ENCODE peak calls at places on chromosomes 2 and 18, in six cellular contexts. J, X, C, S, O and H are unnamed samples. For H3K4me1, the result is how much of the 10 kb centered on the place peaks cover.

GRCh38 chr2:199431748-199432213 is 26.0 kb downstream of the SATB2 start:
- DNase-seq in J (no peak), X (no peak), C (no peak), S (no peak), O (no peak), H (no peak)

GRCh38 chr2:112714331-112714730 is 6.5 kb upstream of the NT5DC4 start:
- DNase-seq in J (no peak), X (no peak), C (no peak), S (no peak), O (no peak), H (no peak)

GRCh38 chr2:56077352-56077915 is 106.4 kb upstream of the CCDC85A start:
- DNase-seq in J (no peak), X (no peak), C (no peak), S (peak), O (no peak), H (no peak)

GRCh38 chr2:62137431-62137830 is 58.5 kb upstream of the B3GNT2 start:
- DNase-seq in J (no peak), X (no peak), C (no peak), S (no peak), O (no peak), H (no peak)

GRCh38 chr2:202158796-202159195 is 79.6 kb downstream of the SUMO1 start:
- DNase-seq in J (no peak), X (no peak), C (no peak), S (no peak), O (no peak), H (no peak)

GRCh38 chr2:124024491-124025348 is at the start of gene CNTNAP5:
- DNase-seq in J (no peak), X (no peak), C (no peak), S (peak), O (peak), H (peak)

GRCh38 chr2:121248766-121249343 is 36.1 kb downstream of the TFCP2L1 start:
- DNase-seq in J (no peak), X (no peak), C (no peak), S (no peak), O (no peak), H (no peak)

GRCh38 chr2:62662548-62662947 is 43.0 kb upstream of the EHBP1 start:
- DNase-seq in J (peak), X (peak), C (no peak), S (no peak), O (no peak), H (no peak)

GRCh38 chr2:178449700-178450573 is 1.0 kb downstream of the PRKRA start:
- DNase-seq in J (no peak), X (no peak), C (no peak), S (peak), O (no peak), H (peak)

GRCh38 chr2:51718881-51719280 is 686.9 kb upstream of the NRXN1 start:
- DNase-seq in J (no peak), X (no peak), C (no peak), S (no peak), O (no peak), H (no peak)

GRCh38 chr2:232539298-232540231 is at the start of gene CHRNG:
- DNase-seq in J (no peak), X (no peak), C (peak), S (no peak), O (no peak), H (no peak)

GRCh38 chr2:64995041-64995440 is 5.8 kb downstream of the SLC1A4 start:
- DNase-seq in J (no peak), X (no peak), C (no peak), S (no peak), O (no peak), H (no peak)

GRCh38 chr2:240832816-240833497 is 12.9 kb upstream of the KIF1A start:
- DNase-seq in J (peak), X (no peak), C (peak), S (no peak), O (no peak), H (no peak)

GRCh38 chr2:10424916-10425505 is 23.1 kb downstream of the ODC1 start:
- DNase-seq in J (no peak), X (no peak), C (no peak), S (no peak), O (no peak), H (no peak)

GRCh38 chr18:62729487-62730386 is 14.4 kb downstream of the PHLPP1 start:
- DNase-seq in J (no peak), X (no peak), C (no peak), S (no peak), O (no peak), H (no peak)

GRCh38 chr2:233799087-233799665 is 21.0 kb downstream of the MROH2A start:
- DNase-seq in J (no peak), X (no peak), C (no peak), S (no peak), O (no peak), H (no peak)

GRCh38 chr2:121297217-121297830 is 12.3 kb upstream of the TFCP2L1 start:
- DNase-seq in J (no peak), X (no peak), C (no peak), S (peak), O (no peak), H (peak)

GRCh38 chr18:79680100-79680879 is 687 bp downstream of the CTDP1 start:
- DNase-seq in J (no peak), X (no peak), C (no peak), S (peak), O (no peak), H (peak)

GRCh38 chr2:20578895-20579825 is 71.7 kb downstream of the HS1BP3 start:
- DNase-seq in J (peak), X (peak), C (peak), S (peak), O (peak), H (peak)

GRCh38 chr2:226115102-226115831 is 684.4 kb downstream of the IRS1 start:
- DNase-seq in J (no peak), X (no peak), C (no peak), S (no peak), O (no peak), H (no peak)

GRCh38 chr2:128413718-128414341 is 95.2 kb upstream of the HS6ST1 start:
- DNase-seq in J (no peak), X (no peak), C (no peak), S (no peak), O (no peak), H (no peak)

GRCh38 chr2:200708951-200709350 is 102.8 kb upstream of the BZW1 start:
- DNase-seq in J (no peak), X (no peak), C (no peak), S (no peak), O (no peak), H (no peak)

GRCh38 chr2:131556998-131557397 is 29.3 kb downstream of the CCDC74A start:
- DNase-seq in J (no peak), X (no peak), C (no peak), S (no peak), O (no peak), H (no peak)

GRCh38 chr2:157747695-157748370 is 119.2 kb upstream of the ACVR1C start:
- DNase-seq in J (no peak), X (peak), C (no peak), S (no peak), O (no peak), H (no peak)

GRCh38 chr2:237872178-237872887 is 12.9 kb downstream of the RAMP1 start:
- DNase-seq in J (no peak), X (no peak), C (peak), S (no peak), O (no peak), H (no peak)

GRCh38 chr2:235670974-235671787 is 177.3 kb downstream of the AGAP1 start:
- DNase-seq in J (no peak), X (no peak), C (no peak), S (no peak), O (no peak), H (no peak)

GRCh38 chr2:190847504-190848201 is 33.0 kb upstream of the GLS start:
- DNase-seq in J (no peak), X (no peak), C (no peak), S (no peak), O (no peak), H (no peak)

GRCh38 chr2:179237209-179237946 is 27.3 kb downstream of the SESTD1 start:
- DNase-seq in J (no peak), X (no peak), C (no peak), S (no peak), O (no peak), H (no peak)

GRCh38 chr18:69785466-69785865 is 162.2 kb downstream of the CD226 start:
- DNase-seq in J (no peak), X (no peak), C (no peak), S (no peak), O (no peak), H (no peak)

GRCh38 chr18:26425148-26425531 is 123.2 kb downstream of the KCTD1 start:
- DNase-seq in J (no peak), X (no peak), C (no peak), S (no peak), O (no peak), H (no peak)

GRCh38 chr18:59691046-59691395 is 6.2 kb downstream of the CCBE1 start:
- DNase-seq in J (no peak), X (no peak), C (no peak), S (no peak), O (no peak), H (no peak)

GRCh38 chr2:70930371-70931329 is 5.0 kb upstream of the ATP6V1B1 start:
- DNase-seq in J (no peak), X (no peak), C (no peak), S (no peak), O (no peak), H (no peak)

GRCh38 chr2:66173635-66174034 is 261.3 kb upstream of the MEIS1 start:
- DNase-seq in J (no peak), X (no peak), C (no peak), S (no peak), O (no peak), H (no peak)

GRCh38 chr2:32357545-32358482 is 991 bp downstream of the BIRC6 start:
- DNase-seq in J (peak), X (no peak), C (peak), S (peak), O (peak), H (peak)

GRCh38 chr18:54775686-54776085 is 52.6 kb upstream of the RAB27B start:
- DNase-seq in J (no peak), X (no peak), C (no peak), S (no peak), O (no peak), H (no peak)

GRCh38 chr18:22109535-22109934 is 59.9 kb upstream of the GATA6 start:
- DNase-seq in J (no peak), X (no peak), C (no peak), S (no peak), O (no peak), H (no peak)

GRCh38 chr2:176652300-176653182 is 383.3 kb downstream of the MTX2 start:
- DNase-seq in J (no peak), X (no peak), C (no peak), S (no peak), O (no peak), H (no peak)

GRCh38 chr2:34102359-34102758 is 503.3 kb upstream of the FAM98A start:
- DNase-seq in J (no peak), X (no peak), C (no peak), S (no peak), O (no peak), H (no peak)

DNA sequence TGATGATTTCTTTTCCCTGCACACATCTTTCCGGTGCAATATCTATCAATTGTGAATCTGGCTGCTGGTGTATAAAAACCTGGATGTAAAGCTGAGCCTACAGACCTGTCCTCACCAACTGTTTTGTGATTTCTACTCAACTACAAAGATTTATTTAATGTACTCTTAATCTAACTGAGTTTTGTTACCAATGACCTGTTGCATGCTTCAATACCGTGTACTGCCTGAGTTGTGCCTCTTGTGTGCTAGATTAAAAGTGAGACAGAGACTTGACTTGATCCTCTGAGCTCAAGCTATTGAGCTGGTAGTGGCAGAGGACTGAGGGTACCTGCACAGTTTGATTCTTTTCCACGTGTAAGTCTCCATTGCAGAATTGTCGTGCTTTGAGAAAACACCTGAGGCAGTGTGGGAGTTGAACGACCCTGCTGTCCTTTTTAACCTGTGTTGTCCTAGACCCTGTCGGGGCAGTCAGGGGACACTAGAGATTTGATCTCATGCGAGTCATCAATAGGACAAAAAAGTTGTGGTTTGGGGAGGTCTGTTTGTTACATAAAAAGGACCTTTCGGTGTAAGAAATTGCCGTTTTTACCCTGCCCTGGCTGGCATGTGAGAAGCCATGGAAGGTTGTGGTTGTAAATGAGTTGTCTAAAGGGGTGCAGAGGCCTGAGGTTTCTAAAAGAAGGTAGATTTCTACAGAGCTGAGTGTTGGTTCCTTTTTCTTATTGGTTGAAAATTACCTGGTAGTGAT is 231.3 kb downstream of the ALPK2 start:
- DNase-seq in J (no peak), X (no peak), C (no peak), S (no peak), O (no peak), H (no peak)
- H3K4me1 ChIP-seq in J (under half), X (under half), C (under half), S (under half), O (under half), H (under half)

DNA sequence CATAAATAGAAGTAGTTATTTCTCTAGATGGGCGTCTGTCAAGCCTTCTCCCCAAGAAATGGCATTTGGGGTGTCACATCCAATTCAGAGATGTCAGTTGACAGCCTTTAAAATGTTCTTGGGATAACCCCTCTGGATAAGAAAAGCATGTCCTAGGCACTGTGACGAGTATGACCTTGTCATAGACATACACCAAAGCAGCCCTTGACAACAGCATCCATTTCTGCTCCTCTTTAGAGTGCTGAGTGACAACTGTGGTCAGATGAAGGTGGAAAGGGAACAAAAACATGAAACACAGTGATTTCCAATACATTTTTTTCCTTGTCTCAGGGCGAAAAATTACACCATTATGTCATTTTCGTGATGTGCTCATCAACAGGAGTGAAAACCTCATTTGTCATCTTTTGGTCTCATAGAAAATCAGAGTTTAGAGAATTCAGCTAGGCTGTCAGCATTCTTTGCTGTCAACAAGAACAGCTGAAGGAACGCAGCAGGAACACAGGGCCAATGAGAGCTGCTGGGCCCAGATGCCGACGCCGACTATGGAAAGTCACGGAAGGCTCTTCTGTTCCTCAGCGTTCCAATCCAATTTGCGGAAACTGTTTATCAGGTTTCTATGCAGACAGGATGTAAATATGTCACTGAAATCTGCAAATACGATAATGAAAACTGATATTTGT is 193.2 kb downstream of the ICOS start:
- DNase-seq in J (no peak), X (no peak), C (no peak), S (no peak), O (peak), H (no peak)
- TF ChIP-seq POLR2A in J (no peak), X (no peak), C (no peak), S (no peak), O (no peak), H (no peak)

GRCh38 chr2:9311488-9311887 is 104.9 kb downstream of the ASAP2 start:
- DNase-seq in J (peak), X (no peak), C (no peak), S (no peak), O (peak), H (peak)
- H3K4me1 ChIP-seq in J (under half), X (under half), C (under half), S (under half), O (under half), H (under half)

DNA sequence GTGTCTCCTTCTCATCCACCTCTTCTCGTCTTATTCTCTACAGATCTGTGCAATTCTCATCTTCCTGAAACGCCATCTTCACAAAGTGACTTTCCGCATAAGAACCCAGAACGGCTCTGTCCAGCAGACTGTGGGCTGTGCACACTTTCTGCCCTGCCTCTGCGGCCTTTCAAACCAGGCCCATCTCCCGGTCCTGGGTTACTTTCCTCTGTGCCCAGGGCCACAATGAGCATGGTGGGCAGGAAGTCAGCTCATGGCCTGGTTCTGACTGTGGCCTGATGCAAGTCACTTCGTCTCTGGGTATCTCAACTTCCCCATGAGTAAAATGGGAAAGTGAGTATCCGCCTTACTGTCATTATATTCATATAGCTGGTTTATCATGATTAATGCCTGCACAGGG is 71.7 kb upstream of the TMEM200C start:
- DNase-seq in J (no peak), X (no peak), C (no peak), S (no peak), O (no peak), H (no peak)
- TF ChIP-seq POLR2A in J (no peak), X (no peak), C (no peak), S (no peak), O (no peak), H (no peak)

DNA sequence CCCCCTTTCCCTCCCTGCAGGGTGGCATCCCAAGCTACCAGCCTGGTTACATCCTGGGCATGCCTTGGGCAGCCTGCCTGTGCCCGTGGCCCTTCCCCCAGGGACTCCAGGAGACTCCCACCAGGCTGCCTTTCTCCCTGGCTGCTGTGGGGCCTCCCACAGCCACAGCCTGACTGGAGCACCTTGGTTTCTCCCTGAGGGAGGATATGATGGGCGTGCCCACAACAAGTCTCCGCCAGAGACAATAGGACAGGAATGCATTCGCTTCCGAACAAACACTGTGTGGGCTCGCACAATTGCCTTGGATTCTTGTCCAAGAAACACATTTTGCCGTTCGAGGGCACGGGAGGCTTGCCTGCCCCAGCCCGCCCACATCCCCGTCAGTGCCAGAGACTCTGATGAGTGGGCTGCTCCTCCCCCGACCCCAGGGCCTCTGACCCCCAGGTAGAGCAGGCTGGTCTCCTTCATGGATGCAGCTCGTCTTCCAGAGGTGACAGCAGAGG is 102.1 kb downstream of the SMAD7 start:
- DNase-seq in J (no peak), X (no peak), C (no peak), S (no peak), O (peak), H (no peak)
- H3K4me1 ChIP-seq in J (under half), X (under half), C (under half), S (under half), O (half or more), H (under half)

GRCh38 chr2:72116081-72116533 is 31.6 kb downstream of the CYP26B1 start:
- DNase-seq in J (no peak), X (no peak), C (no peak), S (no peak), O (no peak), H (no peak)

GRCh38 chr2:72118951-72119350 is 28.7 kb downstream of the CYP26B1 start:
- DNase-seq in J (no peak), X (no peak), C (no peak), S (no peak), O (no peak), H (no peak)

GRCh38 chr2:72118386-72118785 is 29.3 kb downstream of the CYP26B1 start:
- DNase-seq in J (no peak), X (no peak), C (no peak), S (no peak), O (no peak), H (no peak)

GRCh38 chr2:72117029-72117428 is 30.6 kb downstream of the CYP26B1 start:
- DNase-seq in J (no peak), X (no peak), C (no peak), S (no peak), O (no peak), H (no peak)

DNA sequence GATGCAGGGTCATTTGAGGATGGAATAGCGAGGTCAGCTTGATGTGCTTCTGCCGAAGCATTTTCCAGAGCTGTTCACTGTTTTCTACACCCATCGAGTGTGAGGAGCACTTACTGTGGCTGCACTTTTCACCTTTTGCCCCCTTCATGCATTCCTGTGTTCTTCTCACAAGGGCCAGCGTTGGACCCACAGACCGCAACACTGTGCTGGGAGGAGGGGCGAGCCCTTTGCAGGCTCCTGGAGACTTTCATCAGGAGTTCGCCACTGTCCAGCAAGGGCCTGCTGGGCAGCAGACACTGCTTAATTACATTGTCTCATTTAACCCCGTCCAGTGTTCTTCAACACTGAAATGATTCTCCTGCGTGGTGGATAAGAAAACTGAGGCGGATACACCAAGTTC is 29.9 kb downstream of the CYP26B1 start:
- DNase-seq in J (no peak), X (no peak), C (no peak), S (no peak), O (no peak), H (no peak)
- TF ChIP-seq POLR2A in J (no peak), X (no peak), C (no peak), S (no peak), O (no peak), H (no peak)

GRCh38 chr2:152499921-152500320 is 164.9 kb downstream of the FMNL2 start:
- DNase-seq in J (no peak), X (no peak), C (no peak), S (no peak), O (no peak), H (no peak)
- H3K4me1 ChIP-seq in J (under half), X (under half), C (under half), S (under half), O (under half), H (under half)

GRCh38 chr2:135875491-135876065 is 665 bp downstream of the MCM6 start:
- DNase-seq in J (peak), X (no peak), C (peak), S (peak), O (peak), H (peak)
- TF ChIP-seq POLR2A in J (no peak), X (peak), C (no peak), S (no peak), O (no peak), H (no peak)